ENCODE peak calls at places on chromosomes 16 and 17, in eight cellular contexts. Z is tibial artery, O is neural progenitor cell, R is colonic mucosa, B is psoas muscle, M is stomach, H is GM23248, Y is cardiac muscle cell. D is an unnamed sample.

GRCh38 chr17:21495281-21495680 is 119.1 kb downstream of the KCNJ12 start:
- DNase-seq in M (no peak), Z (no peak), H (no peak), O (no peak), R (no peak), Y (no peak), B (no peak), D (no peak)

GRCh38 chr17:41498276-41498675 is 7.1 kb downstream of the KRT13 start:
- DNase-seq in Y (no peak), Z (no peak), H (no peak), M (no peak), B (no peak), O (no peak), R (no peak), D (no peak)

GRCh38 chr17:57363998-57364645 is 107.8 kb downstream of the MSI2 start:
- DNase-seq in B (no peak), H (no peak), O (no peak), Y (no peak), M (no peak), Z (no peak), R (no peak), D (no peak)

GRCh38 chr16:49652441-49653175 is 203.3 kb downstream of the ZNF423 start:
- DNase-seq in O (no peak), Y (peak; percentile 84), M (no peak), R (peak; percentile 26), H (peak; percentile 95), Z (peak; percentile 70), B (peak; percentile 79), D (no peak)

GRCh38 chr16:80273635-80274538 is 266.9 kb upstream of the DYNLRB2 start:
- DNase-seq in H (peak; percentile 82), B (no peak), O (no peak), Z (no peak), Y (peak; percentile 2), R (no peak), M (no peak), D (no peak)

GRCh38 chr17:42185497-42185860 is 227 bp upstream of the HCRT start:
- DNase-seq in Z (no peak), R (no peak), H (no peak), O (peak; percentile 74), M (no peak), Y (no peak), B (peak; percentile 26), D (no peak)

GRCh38 chr16:88303890-88304819 is 78.6 kb upstream of the ZNF469 start:
- DNase-seq in B (peak; percentile 51), H (peak; percentile 95), M (no peak), R (no peak), O (no peak), Z (peak; percentile 48), Y (peak; percentile 95), D (peak; percentile 41)

GRCh38 chr16:23434380-23434779 is 18.6 kb downstream of the COG7 start:
- DNase-seq in R (peak; percentile 55), M (no peak), Y (peak; percentile 84), O (peak; percentile 65), B (no peak), Z (no peak), H (peak; percentile 62), D (no peak)

GRCh38 chr16:3027983-3028715 is 4.3 kb downstream of the THOC6 start:
- DNase-seq in H (peak; percentile 82), B (peak; percentile 90), Y (peak; percentile 79), M (peak; percentile 94), R (peak; percentile 92), Z (peak; percentile 58), O (peak; percentile 96), D (peak; percentile 86)

GRCh38 chr16:69171325-69172095 is 15.5 kb upstream of the SNTB2 start:
- DNase-seq in O (no peak), B (no peak), Y (peak; percentile 68), H (peak; percentile 44), Z (no peak), M (no peak), R (no peak), D (no peak)

GRCh38 chr16:4021916-4022315 is 94.3 kb downstream of the ADCY9 start:
- DNase-seq in M (no peak), R (no peak), Z (no peak), B (no peak), H (no peak), O (no peak), Y (no peak), D (no peak)

GRCh38 chr16:49608095-49608494 is 234.5 kb downstream of the C16orf78 start:
- DNase-seq in Z (no peak), O (peak; percentile 35), Y (peak; percentile 8), R (no peak), B (no peak), H (no peak), M (no peak), D (no peak)

GRCh38 chr16:65769055-65769465 is 597.4 kb upstream of the CDH5 start:
- DNase-seq in O (no peak), M (no peak), Z (no peak), H (no peak), R (no peak), B (no peak), Y (peak; percentile 87), D (no peak)

GRCh38 chr16:74836111-74836671 is 61.6 kb upstream of the FA2H start:
- DNase-seq in B (no peak), M (no peak), R (no peak), O (no peak), H (no peak), Y (no peak), Z (no peak), D (no peak)

GRCh38 chr16:57906385-57907316 is 64.3 kb downstream of the CNGB1 start:
- DNase-seq in Z (no peak), H (peak; percentile 51), R (no peak), Y (no peak), O (peak; percentile 62), M (no peak), B (no peak), D (no peak)

GRCh38 chr16:26071383-26071782 is 379.6 kb downstream of the HS3ST4 start:
- DNase-seq in R (no peak), O (no peak), Y (no peak), Z (no peak), H (no peak), B (no peak), M (no peak), D (no peak)

GRCh38 chr16:84820305-84820684 is 510 bp downstream of the CRISPLD2 start:
- DNase-seq in Y (no peak), M (no peak), H (peak; percentile 66), R (no peak), O (no peak), Z (no peak), B (no peak), D (no peak)

GRCh38 chr17:50569592-50569991 is 9.1 kb downstream of the CACNA1G start:
- DNase-seq in B (no peak), M (no peak), Y (no peak), H (no peak), O (no peak), Z (no peak), R (no peak), D (no peak)

GRCh38 chr16:31177136-31177535 is 2.8 kb upstream of the FUS start:
- DNase-seq in O (no peak), M (no peak), Z (no peak), H (peak; percentile 54), Y (no peak), R (no peak), B (no peak), D (peak; percentile 78)

DNA sequence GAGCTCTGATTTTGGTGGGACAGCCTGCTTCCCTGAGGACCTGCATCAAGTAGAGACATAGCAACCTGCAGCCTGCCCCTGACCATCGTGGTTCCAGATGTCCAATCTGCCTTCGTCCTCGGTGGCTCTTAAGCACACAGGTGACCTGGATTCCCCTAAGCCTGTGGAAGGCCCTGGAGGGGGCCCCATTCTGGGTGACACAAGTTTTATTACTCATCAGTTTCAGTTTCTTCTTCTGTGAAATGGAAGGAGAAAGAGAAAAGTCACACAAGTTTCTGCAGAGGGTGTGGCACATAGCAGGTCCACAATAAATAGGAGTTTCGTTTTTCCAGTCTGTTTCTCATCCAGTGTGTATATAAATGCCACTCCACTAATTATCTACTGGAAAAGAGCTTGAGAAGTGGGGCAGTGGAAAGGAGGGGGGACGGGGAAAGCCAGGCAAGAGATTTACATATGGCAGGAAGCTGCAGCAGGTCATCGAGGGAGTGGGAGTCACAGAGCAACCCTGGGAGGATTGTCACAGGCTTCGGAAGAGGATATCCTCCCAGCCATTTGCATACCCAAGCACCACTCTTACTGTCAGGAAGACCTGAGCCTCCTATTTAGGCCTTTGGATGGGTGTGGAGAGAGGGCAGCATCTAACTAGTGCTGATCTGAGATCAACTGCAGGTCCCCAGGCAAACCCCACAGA is 10.0 kb upstream of the NOS2 start:
- DNase-seq in M (no peak), R (no peak), Z (no peak), O (no peak), B (no peak), H (no peak), Y (no peak), D (no peak)
- H3K4me3 ChIP-seq in M (no peak overlapping the region), R (no peak overlapping the region), Z (no peak overlapping the region), O (no peak overlapping the region), B (no peak overlapping the region), H (no peak overlapping the region), Y (no peak overlapping the region), D (no peak overlapping the region)

DNA sequence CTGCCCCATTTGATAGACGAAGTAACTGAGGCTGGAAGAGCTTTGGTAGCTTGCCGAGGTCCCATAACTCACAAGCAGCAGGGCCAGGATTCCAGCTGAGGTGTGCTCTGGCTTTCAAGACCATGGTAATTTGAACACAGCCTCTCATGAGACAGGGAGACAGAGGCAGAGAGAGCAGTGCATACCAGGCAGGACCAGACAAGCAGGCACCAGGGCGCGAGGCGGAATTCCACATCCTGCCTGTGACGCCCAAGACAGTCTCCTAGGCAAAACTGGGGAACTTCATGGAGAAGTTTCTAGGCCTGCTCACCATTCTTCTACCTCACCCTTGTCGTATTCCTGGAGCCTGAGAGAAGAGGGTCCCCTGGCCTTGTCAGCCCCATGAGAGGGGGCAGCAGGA is 19.2 kb downstream of the SDK2 start:
- DNase-seq in O (no peak), H (no peak), M (no peak), R (no peak), Z (no peak), Y (no peak), B (no peak), D (no peak)
- H3K27ac ChIP-seq in O (no peak overlapping the region), H (no peak overlapping the region), M (no peak overlapping the region), R (no peak overlapping the region), Z (no peak overlapping the region), Y (peak overlapping the region; percentile 54), B (no peak overlapping the region), D (no peak overlapping the region)

DNA sequence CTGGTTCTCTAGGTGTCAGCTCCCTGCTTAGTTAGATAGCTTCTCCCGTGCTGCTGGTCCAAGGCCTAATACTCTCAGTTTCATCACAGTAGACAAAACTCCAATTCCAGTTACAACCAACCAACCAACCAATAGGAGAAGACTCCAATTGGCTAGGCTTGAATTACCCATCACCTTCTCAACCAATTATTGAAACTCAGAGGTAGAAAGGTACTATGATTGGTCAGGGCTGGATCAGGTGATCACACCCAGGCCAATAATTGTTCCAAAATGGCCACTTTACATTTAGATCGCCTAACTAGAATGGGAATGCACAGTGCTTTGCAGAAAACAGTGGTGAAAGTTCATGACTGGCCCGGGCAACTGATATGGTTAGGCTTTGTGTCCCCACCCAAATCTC is 49.5 kb upstream of the CRHR1 start:
- DNase-seq in R (no peak), Z (no peak), H (no peak), O (no peak), B (no peak), Y (no peak), M (no peak), D (no peak)
- H3K9me3 ChIP-seq in R (no peaks in the 10 kb centered on the region), Z (peaks cover 18% of the 10 kb centered on the region), H (no peaks in the 10 kb centered on the region), O (no peaks in the 10 kb centered on the region), B (peaks cover 8% of the 10 kb centered on the region), Y (no peaks in the 10 kb centered on the region), M (peaks cover 35% of the 10 kb centered on the region), D (no peaks in the 10 kb centered on the region)

GRCh38 chr16:19881783-19882182 is 2.9 kb downstream of the GPRC5B start:
- DNase-seq in Z (no peak), R (no peak), B (no peak), Y (no peak), H (no peak), M (no peak), O (no peak), D (no peak)
- H3K4me3 ChIP-seq in Z (no peak overlapping the region), R (no peak overlapping the region), B (peak overlapping the region; percentile 92), Y (no peak overlapping the region), H (no peak overlapping the region), M (peak overlapping the region; percentile 69), O (peak overlapping the region; percentile 62), D (no peak overlapping the region)

D was measured in lung.